ENCODE peak calls at places on chromosomes 6 and 20, in five cellular contexts. L is NAMALWA; Y is stimulated activated CD8-positive, alpha-beta memory T cell treated with anti-CD3 and anti-CD28 coated beads, Interleukin-4, amount 100 ng/mL, for 24 hours; O is H9; E is Calu3. F is an unnamed sample.

GRCh38 chr20:61185181-61185580 is 66.9 kb upstream of the CDH4 start:
- DNase-seq in L (no peak), Y (no peak), E (no peak), O (no peak), F (no peak)

GRCh38 chr6:19231878-19232519 is 605.2 kb upstream of the ID4 start:
- DNase-seq in Y (no peak), O (no peak), E (no peak), L (no peak), F (no peak)

GRCh38 chr20:58420798-58421496 is 31.9 kb downstream of the VAPB start:
- DNase-seq in Y (no peak), O (no peak), L (no peak), E (no peak), F (no peak)

GRCh38 chr6:138309695-138310094 is 68.0 kb upstream of the SMIM28 start:
- DNase-seq in E (no peak), Y (no peak), L (no peak), O (no peak), F (no peak)

GRCh38 chr20:61886721-61887658 is 178.7 kb downstream of the TAF4 start:
- DNase-seq in O (peak), L (peak), E (peak), Y (peak), F (peak)

GRCh38 chr6:105424177-105424783 is 21.4 kb upstream of the PREP start:
- DNase-seq in Y (peak), L (peak), E (peak), O (peak), F (peak)

GRCh38 chr6:30198166-30199084 is 14.8 kb downstream of the TRIM26 start:
- DNase-seq in Y (no peak), E (no peak), L (no peak), O (no peak), F (no peak)

GRCh38 chr20:48139262-48140041 is 354.2 kb upstream of the SULF2 start:
- DNase-seq in O (no peak), Y (no peak), L (no peak), E (no peak), F (no peak)

GRCh38 chr6:112018619-112019416 is 35.1 kb upstream of the CCN6 start:
- DNase-seq in E (no peak), L (no peak), Y (no peak), O (no peak), F (peak)

GRCh38 chr6:8182857-8183256 is 80.5 kb upstream of the EEF1E1 start:
- DNase-seq in E (no peak), O (no peak), Y (no peak), L (no peak), F (no peak)

GRCh38 chr6:46437671-46438221 is 53.5 kb downstream of the RCAN2 start:
- DNase-seq in O (no peak), Y (no peak), L (no peak), E (no peak), F (peak)

GRCh38 chr6:86563197-86563596 is 374.1 kb upstream of the HTR1E start:
- DNase-seq in Y (no peak), O (no peak), L (no peak), E (no peak), F (no peak)

GRCh38 chr20:50373674-50374286 is 136.4 kb upstream of the PTPN1 start:
- DNase-seq in O (no peak), Y (no peak), L (no peak), E (peak), F (no peak)

GRCh38 chr20:34017610-34018009 is 23.9 kb downstream of the RALY start:
- DNase-seq in O (no peak), E (no peak), L (no peak), Y (no peak), F (no peak)

GRCh38 chr20:38722708-38723068 is 1.6 kb upstream of the SLC32A1 start:
- DNase-seq in O (peak), L (no peak), Y (no peak), E (no peak), F (no peak)

GRCh38 chr20:23937303-23938117 is 51.1 kb downstream of the GGTLC1 start:
- DNase-seq in L (peak), O (peak), Y (peak), E (peak), F (peak)

GRCh38 chr6:45590225-45590624 is 212.5 kb upstream of the SUPT3H start:
- DNase-seq in Y (no peak), O (no peak), L (no peak), E (no peak), F (no peak)

GRCh38 chr20:5481872-5482271 is 165.1 kb upstream of the PROKR2 start:
- DNase-seq in L (no peak), Y (no peak), O (no peak), E (no peak), F (no peak)

GRCh38 chr6:2951723-2952122 is 19.6 kb downstream of the SERPINB6 start:
- DNase-seq in L (no peak), Y (no peak), E (no peak), O (peak), F (no peak)

GRCh38 chr6:13467216-13467600 is 20.2 kb downstream of the GFOD1 start:
- DNase-seq in L (no peak), O (no peak), E (no peak), Y (no peak), F (no peak)

GRCh38 chr6:37638414-37639079 is 59.1 kb downstream of the MDGA1 start:
- DNase-seq in O (no peak), L (no peak), E (no peak), Y (no peak), F (no peak)